ENCODE peak calls at places on chromosomes 11 and 22, in four cellular contexts. B is HTR-8/SVneo; S is naive thymus-derived CD8-positive, alpha-beta T cell; Q is non-pigmented ciliary epithelial cell. Y is an unnamed sample.

GRCh38 chr22:38012604-38013072 is 28.3 kb upstream of the SOX10 start:
- DNase-seq in B (no peak), S (no peak), Q (no peak), Y (no peak)

GRCh38 chr11:61955031-61955415 is 4.9 kb downstream of the BEST1 start:
- DNase-seq in B (no peak), S (no peak), Q (no peak), Y (no peak)

GRCh38 chr22:39205344-39206021 is 39.3 kb downstream of the PDGFB start:
- DNase-seq in B (peak; percentile 79), S (peak; percentile 12), Q (peak; percentile 20), Y (no peak)

GRCh38 chr11:28384418-28384817 is 276.2 kb downstream of the METTL15 start:
- DNase-seq in B (no peak), S (no peak), Q (peak; percentile 94), Y (no peak)

GRCh38 chr11:116697639-116698038 is 75.1 kb downstream of the BUD13 start:
- DNase-seq in B (no peak), S (no peak), Q (no peak), Y (no peak)

GRCh38 chr11:96154802-96155520 is 188.0 kb downstream of the MAML2 start:
- DNase-seq in B (no peak), S (no peak), Q (no peak), Y (no peak)

GRCh38 chr22:23166841-23167610 is 13.3 kb upstream of the BCR start:
- DNase-seq in B (no peak), S (no peak), Q (no peak), Y (no peak)

GRCh38 chr11:30889116-30889765 is 303.1 kb upstream of the MPPED2 start:
- DNase-seq in B (peak; percentile 2), S (no peak), Q (peak; percentile 47), Y (no peak)

GRCh38 chr11:11407065-11407737 is 54.2 kb upstream of the CSNK2A3 start:
- DNase-seq in B (no peak), S (no peak), Q (no peak), Y (no peak)

GRCh38 chr22:44365196-44365802 is 52.5 kb upstream of the SHISAL1 start:
- DNase-seq in B (no peak), S (no peak), Q (no peak), Y (no peak)

GRCh38 chr22:44618400-44618799 is 83.6 kb upstream of the PRR5 start:
- DNase-seq in B (no peak), S (no peak), Q (no peak), Y (no peak)

GRCh38 chr11:47271961-47272661 is 2.2 kb downstream of the MADD start:
- DNase-seq in B (no peak), S (no peak), Q (no peak), Y (no peak)

GRCh38 chr11:250740-251299 is 14.0 kb downstream of the PSMD13 start:
- DNase-seq in B (no peak), S (peak; percentile 83), Q (no peak), Y (peak; percentile 74)

GRCh38 chr11:107719062-107719461 is 7.2 kb upstream of the SLN start:
- DNase-seq in B (no peak), S (no peak), Q (no peak), Y (no peak)

GRCh38 chr11:34941688-34942087 is 25.3 kb downstream of the PDHX start:
- DNase-seq in B (no peak), S (no peak), Q (no peak), Y (no peak)

GRCh38 chr11:121253951-121254350 is 38.6 kb upstream of the SC5D start:
- DNase-seq in B (no peak), S (no peak), Q (no peak), Y (no peak)

GRCh38 chr11:119108151-119108856 is 1.2 kb downstream of the C2CD2L start:
- DNase-seq in B (peak; percentile 45), S (no peak), Q (no peak), Y (no peak)

GRCh38 chr11:92932023-92932422 is 37.4 kb upstream of the MTNR1B start:
- DNase-seq in B (no peak), S (no peak), Q (no peak), Y (no peak)

GRCh38 chr11:94563176-94563847 is 3.9 kb upstream of the PIWIL4 start:
- DNase-seq in B (peak; percentile 45), S (no peak), Q (peak; percentile 44), Y (no peak)

GRCh38 chr11:77884186-77884828 is 63.4 kb downstream of the AAMDC start:
- DNase-seq in B (no peak), S (no peak), Q (no peak), Y (no peak)

GRCh38 chr11:62770778-62771143 is 435 bp upstream of the TAF6L start:
- DNase-seq in B (no peak), S (no peak), Q (no peak), Y (no peak)

GRCh38 chr11:16604784-16605439 is 133.5 kb upstream of the C11orf58 start:
- DNase-seq in B (no peak), S (no peak), Q (no peak), Y (peak; percentile 3)

GRCh38 chr22:39416319-39416718 is 16.7 kb downstream of the TAB1 start:
- DNase-seq in B (no peak), S (peak; percentile 22), Q (no peak), Y (no peak)

GRCh38 chr22:23038902-23039301 is 31.4 kb upstream of the GNAZ start:
- DNase-seq in B (no peak), S (no peak), Q (no peak), Y (no peak)

GRCh38 chr11:129992161-129992944 is 10.3 kb downstream of the PRDM10 start:
- DNase-seq in B (no peak), S (peak; percentile 32), Q (no peak), Y (peak; percentile 21)

GRCh38 chr22:49540084-49540483 is 287.6 kb downstream of the BRD1 start:
- DNase-seq in B (no peak), S (no peak), Q (no peak), Y (no peak)

GRCh38 chr11:95668113-95668512 is 121.5 kb downstream of the FAM76B start:
- DNase-seq in B (no peak), S (no peak), Q (no peak), Y (no peak)

GRCh38 chr22:30649430-30650007 is 13.9 kb downstream of the SLC35E4 start:
- DNase-seq in B (peak; percentile 81), S (no peak), Q (no peak), Y (no peak)

GRCh38 chr11:100851129-100851528 is 164.0 kb downstream of the ARHGAP42 start:
- DNase-seq in B (no peak), S (no peak), Q (no peak), Y (no peak)

GRCh38 chr11:35267504-35267903 is 128.5 kb downstream of the CD44 start:
- DNase-seq in B (peak; percentile 40), S (no peak), Q (peak; percentile 72), Y (no peak)

GRCh38 chr22:29214232-29214631 is 8.5 kb downstream of the EMID1 start:
- DNase-seq in B (no peak), S (no peak), Q (no peak), Y (no peak)

GRCh38 chr11:34909955-34910354 is 6.2 kb downstream of the APIP start:
- DNase-seq in B (no peak), S (no peak), Q (no peak), Y (no peak)

GRCh38 chr11:123213307-123213708 is 18.3 kb upstream of the CLMP start:
- DNase-seq in B (no peak), S (no peak), Q (no peak), Y (no peak)

GRCh38 chr22:33180371-33180770 is 122.2 kb upstream of the SYN3 start:
- DNase-seq in B (no peak), S (no peak), Q (no peak), Y (no peak)

GRCh38 chr22:29625090-29625825 is 21.8 kb downstream of the NF2 start:
- DNase-seq in B (peak; percentile 27), S (no peak), Q (peak; percentile 60), Y (peak; percentile 23)

GRCh38 chr22:21585389-21585788 is 17.9 kb downstream of the UBE2L3 start:
- DNase-seq in B (no peak), S (no peak), Q (no peak), Y (no peak)

GRCh38 chr11:48087974-48088681 is 107.8 kb downstream of the PTPRJ start:
- DNase-seq in B (no peak), S (no peak), Q (no peak), Y (no peak)

GRCh38 chr11:17473071-17473744 is 3.4 kb downstream of the ABCC8 start:
- DNase-seq in B (peak; percentile 62), S (no peak), Q (no peak), Y (no peak)

GRCh38 chr11:45993438-45994064 is 71.1 kb downstream of the LARGE2 start:
- DNase-seq in B (no peak), S (no peak), Q (no peak), Y (no peak)

Y was measured in naive B cell.